ENCODE peak calls at places on chromosomes 11 and 22, in five cellular contexts. One of them, this sample, is unnamed.

GRCh38 chr22:49306632-49306975 is 521.1 kb downstream of the BRD1 start:
- DNase-seq in astrocyte: no peak
- DNase-seq in Calu3: no peak
- DNase-seq in cardiac fibroblast: no peak
- DNase-seq in activated naive CD8-positive, alpha-beta T cell treated with anti-CD3 and anti-CD28 coated beads, Interleukin-2, amount 10 ng/mL, durations not matched to agents 7 days and 5 days: peak; percentile 20
- DNase-seq in this sample: no peak

GRCh38 chr11:117302228-117302627 is 11.1 kb downstream of the BACE1-AS start:
- DNase-seq in cardiac fibroblast: no peak
- DNase-seq in activated naive CD8-positive, alpha-beta T cell treated with anti-CD3 and anti-CD28 coated beads, Interleukin-2, amount 10 ng/mL, durations not matched to agents 7 days and 5 days: no peak
- DNase-seq in astrocyte: no peak
- DNase-seq in Calu3: no peak
- DNase-seq in this sample: no peak

GRCh38 chr11:45899448-45900174 is 7.5 kb downstream of the FREY1 start:
- DNase-seq in activated naive CD8-positive, alpha-beta T cell treated with anti-CD3 and anti-CD28 coated beads, Interleukin-2, amount 10 ng/mL, durations not matched to agents 7 days and 5 days: peak; percentile 74
- DNase-seq in astrocyte: peak; percentile 76
- DNase-seq in cardiac fibroblast: peak; percentile 83
- DNase-seq in Calu3: peak; percentile 87
- DNase-seq in this sample: peak; percentile 85

GRCh38 chr11:12205330-12205729 is 94.9 kb downstream of the MICAL2 start:
- DNase-seq in activated naive CD8-positive, alpha-beta T cell treated with anti-CD3 and anti-CD28 coated beads, Interleukin-2, amount 10 ng/mL, durations not matched to agents 7 days and 5 days: no peak
- DNase-seq in cardiac fibroblast: peak; percentile 76
- DNase-seq in astrocyte: peak; percentile 72
- DNase-seq in Calu3: no peak
- DNase-seq in this sample: no peak

GRCh38 chr11:17931595-17931994 is 81.3 kb downstream of the SERGEF start:
- DNase-seq in cardiac fibroblast: no peak
- DNase-seq in astrocyte: no peak
- DNase-seq in activated naive CD8-positive, alpha-beta T cell treated with anti-CD3 and anti-CD28 coated beads, Interleukin-2, amount 10 ng/mL, durations not matched to agents 7 days and 5 days: no peak
- DNase-seq in Calu3: no peak
- DNase-seq in this sample: no peak

GRCh38 chr11:91164452-91164822 is 941.6 kb upstream of the CHORDC1 start:
- DNase-seq in astrocyte: no peak
- DNase-seq in activated naive CD8-positive, alpha-beta T cell treated with anti-CD3 and anti-CD28 coated beads, Interleukin-2, amount 10 ng/mL, durations not matched to agents 7 days and 5 days: no peak
- DNase-seq in Calu3: no peak
- DNase-seq in cardiac fibroblast: peak; percentile 22
- DNase-seq in this sample: no peak

GRCh38 chr11:94295534-94295933 is 8.8 kb upstream of the IZUMO1R start:
- DNase-seq in astrocyte: peak; percentile 11
- DNase-seq in cardiac fibroblast: no peak
- DNase-seq in Calu3: no peak
- DNase-seq in activated naive CD8-positive, alpha-beta T cell treated with anti-CD3 and anti-CD28 coated beads, Interleukin-2, amount 10 ng/mL, durations not matched to agents 7 days and 5 days: no peak
- DNase-seq in this sample: peak; percentile 16

GRCh38 chr11:10418259-10418949 is 36.7 kb upstream of the AMPD3 start:
- DNase-seq in activated naive CD8-positive, alpha-beta T cell treated with anti-CD3 and anti-CD28 coated beads, Interleukin-2, amount 10 ng/mL, durations not matched to agents 7 days and 5 days: no peak
- DNase-seq in Calu3: no peak
- DNase-seq in astrocyte: no peak
- DNase-seq in cardiac fibroblast: peak; percentile 68
- DNase-seq in this sample: no peak

GRCh38 chr11:36790450-36790849 is 192.4 kb upstream of the RAG2 start:
- DNase-seq in activated naive CD8-positive, alpha-beta T cell treated with anti-CD3 and anti-CD28 coated beads, Interleukin-2, amount 10 ng/mL, durations not matched to agents 7 days and 5 days: no peak
- DNase-seq in astrocyte: no peak
- DNase-seq in Calu3: no peak
- DNase-seq in cardiac fibroblast: no peak
- DNase-seq in this sample: no peak

This sample was measured in A549.